ENCODE peak calls at places on chromosomes 16 and 17, in six cellular contexts. I is H9, A is lung, R is tibial artery, K is thoracic aorta, B is epithelial cell of prostate. E is an unnamed sample.

GRCh38 chr16:16861546-16861945 is 482.6 kb downstream of the NPIPA7 start:
- DNase-seq in B (no peak), I (peak), A (peak), K (no peak), R (no peak), E (peak)

GRCh38 chr16:77273-77806 is 685 bp upstream of the MPG start:
- DNase-seq in K (no peak), A (peak), I (peak), B (no peak), R (no peak), E (peak)

GRCh38 chr17:79042421-79043190 is 18.6 kb downstream of the C1QTNF1 start:
- DNase-seq in A (peak), R (peak), B (no peak), K (no peak), I (peak), E (peak)

GRCh38 chr16:85612191-85612800 is 826 bp upstream of the GSE1 start:
- DNase-seq in R (peak), I (peak), B (peak), K (peak), A (peak), E (no peak)

GRCh38 chr17:79850571-79851460 is 11.6 kb upstream of the CBX4 start:
- DNase-seq in I (no peak), K (no peak), R (no peak), A (no peak), B (peak), E (no peak)

GRCh38 chr17:34763727-34764665 is 184.6 kb downstream of the TMEM132E start:
- DNase-seq in A (no peak), R (no peak), K (no peak), B (no peak), I (peak), E (no peak)

GRCh38 chr16:23920899-23921298 is 85.1 kb downstream of the PRKCB start:
- DNase-seq in I (no peak), R (no peak), K (no peak), B (no peak), A (no peak), E (no peak)

GRCh38 chr16:88784856-88785105 is 239 bp downstream of the PIEZO1 start:
- DNase-seq in R (no peak), I (no peak), K (no peak), B (no peak), A (no peak), E (no peak)

GRCh38 chr17:46270032-46270431 is 24.9 kb upstream of the LRRC37A start:
- DNase-seq in B (no peak), K (no peak), A (peak), I (peak), R (no peak), E (no peak)

GRCh38 chr16:36336-36984 is 16.9 kb downstream of the POLR3K start:
- DNase-seq in A (no peak), B (no peak), R (no peak), I (no peak), K (no peak), E (no peak)

GRCh38 chr16:55915116-55915827 is 40.1 kb upstream of the CES5A start:
- DNase-seq in R (no peak), K (no peak), A (no peak), B (no peak), I (no peak), E (no peak)

GRCh38 chr16:85652431-85653221 is 36.1 kb downstream of the GINS2 start:
- DNase-seq in I (no peak), A (peak), K (no peak), R (peak), B (no peak), E (no peak)

GRCh38 chr17:82775033-82775823 is 23.4 kb downstream of the TBCD start:
- DNase-seq in A (peak), K (no peak), B (no peak), I (peak), R (no peak), E (peak)

GRCh38 chr16:31073073-31073822 is 792 bp downstream of the ZNF668 start:
- DNase-seq in B (peak), K (peak), I (peak), A (peak), R (peak), E (peak)

GRCh38 chr17:35289222-35289621 is 46.4 kb downstream of the SLFN5 start:
- DNase-seq in I (no peak), B (no peak), K (no peak), A (no peak), R (no peak), E (no peak)

GRCh38 chr16:30760577-30761426 is 1.1 kb downstream of the CFAP119 start:
- DNase-seq in R (no peak), A (no peak), B (no peak), I (no peak), K (no peak), E (no peak)

GRCh38 chr17:75729351-75729750 is 8.1 kb downstream of the ITGB4 start:
- DNase-seq in K (no peak), I (no peak), B (no peak), R (no peak), A (no peak), E (no peak)

GRCh38 chr17:37742114-37742761 is 2.6 kb downstream of the HNF1B start:
- DNase-seq in B (no peak), K (no peak), R (no peak), I (peak), A (no peak), E (no peak)

GRCh38 chr16:732936-733335 is 6.0 kb downstream of the HAGHL start:
- DNase-seq in K (no peak), R (no peak), B (no peak), I (no peak), A (no peak), E (no peak)

GRCh38 chr17:47323382-47324223 is at the start of gene EFCAB13:
- DNase-seq in K (peak), A (peak), I (peak), B (no peak), R (peak), E (peak)

GRCh38 chr16:16139806-16140205 is 83.5 kb downstream of the ABCC6 start:
- DNase-seq in R (no peak), B (no peak), I (no peak), K (no peak), A (no peak), E (no peak)

GRCh38 chr17:50681260-50682200 is 26.2 kb downstream of the ANKRD40 start:
- DNase-seq in B (no peak), A (no peak), I (no peak), R (peak), K (no peak), E (no peak)

GRCh38 chr17:68035131-68035522 is 408 bp upstream of the KPNA2 start:
- DNase-seq in B (no peak), A (peak), I (peak), R (peak), K (peak), E (peak)

GRCh38 chr17:79874329-79874981 is 35.2 kb upstream of the CBX4 start:
- DNase-seq in R (no peak), A (no peak), K (no peak), I (no peak), B (no peak), E (no peak)

GRCh38 chr17:42809250-42809649 is 10.6 kb downstream of the CNTD1 start:
- DNase-seq in A (no peak), B (no peak), I (no peak), R (peak), K (no peak), E (no peak)

GRCh38 chr17:62824290-62825135 is 16.4 kb upstream of the MARCHF10 start:
- DNase-seq in K (no peak), R (no peak), B (peak), I (peak), A (no peak), E (no peak)

GRCh38 chr17:43873091-43873490 is 26.1 kb downstream of the CD300LG start:
- DNase-seq in B (no peak), K (no peak), R (no peak), I (no peak), A (no peak), E (no peak)

GRCh38 chr17:42055496-42055895 is 5.1 kb upstream of the C17orf113 start:
- DNase-seq in B (no peak), I (peak), A (no peak), R (no peak), K (no peak), E (no peak)

GRCh38 chr17:63434951-63435571 is 11.0 kb downstream of the CYB561 start:
- DNase-seq in A (peak), R (peak), K (peak), I (peak), B (peak), E (peak)

GRCh38 chr16:22631264-22631663 is 120.6 kb downstream of the NPIPB5 start:
- DNase-seq in K (no peak), B (no peak), A (no peak), I (no peak), R (no peak), E (no peak)

GRCh38 chr16:28504707-28505404 is 1.8 kb downstream of the IL27 start:
- DNase-seq in I (no peak), B (no peak), R (no peak), K (no peak), A (no peak), E (no peak)

GRCh38 chr17:75720656-75721462 is at the start of gene ITGB4:
- DNase-seq in A (peak), B (peak), K (no peak), R (no peak), I (peak), E (peak)

GRCh38 chr17:16391451-16391850 is 10.6 kb downstream of the UBB start:
- DNase-seq in R (no peak), K (no peak), B (no peak), A (no peak), I (no peak), E (no peak)

GRCh38 chr17:65558683-65559311 is 2.7 kb downstream of the AXIN2 start:
- DNase-seq in A (no peak), R (no peak), I (no peak), K (no peak), B (no peak), E (no peak)

GRCh38 chr16:20410153-20410723 is 904 bp downstream of the ACSM5 start:
- DNase-seq in B (no peak), R (no peak), A (no peak), I (no peak), K (no peak), E (no peak)

GRCh38 chr17:35726609-35727460 is 4.6 kb upstream of the RASL10B start:
- DNase-seq in R (peak), K (no peak), I (peak), A (no peak), B (peak), E (no peak)

GRCh38 chr17:83155128-83156081 is 76.0 kb downstream of the METRNL start:
- DNase-seq in K (no peak), A (peak), B (no peak), R (peak), I (peak), E (no peak)

GRCh38 chr16:20873331-20873730 is 26.8 kb downstream of the DCUN1D3 start:
- DNase-seq in A (no peak), I (no peak), B (no peak), R (no peak), K (no peak), E (no peak)

DNA sequence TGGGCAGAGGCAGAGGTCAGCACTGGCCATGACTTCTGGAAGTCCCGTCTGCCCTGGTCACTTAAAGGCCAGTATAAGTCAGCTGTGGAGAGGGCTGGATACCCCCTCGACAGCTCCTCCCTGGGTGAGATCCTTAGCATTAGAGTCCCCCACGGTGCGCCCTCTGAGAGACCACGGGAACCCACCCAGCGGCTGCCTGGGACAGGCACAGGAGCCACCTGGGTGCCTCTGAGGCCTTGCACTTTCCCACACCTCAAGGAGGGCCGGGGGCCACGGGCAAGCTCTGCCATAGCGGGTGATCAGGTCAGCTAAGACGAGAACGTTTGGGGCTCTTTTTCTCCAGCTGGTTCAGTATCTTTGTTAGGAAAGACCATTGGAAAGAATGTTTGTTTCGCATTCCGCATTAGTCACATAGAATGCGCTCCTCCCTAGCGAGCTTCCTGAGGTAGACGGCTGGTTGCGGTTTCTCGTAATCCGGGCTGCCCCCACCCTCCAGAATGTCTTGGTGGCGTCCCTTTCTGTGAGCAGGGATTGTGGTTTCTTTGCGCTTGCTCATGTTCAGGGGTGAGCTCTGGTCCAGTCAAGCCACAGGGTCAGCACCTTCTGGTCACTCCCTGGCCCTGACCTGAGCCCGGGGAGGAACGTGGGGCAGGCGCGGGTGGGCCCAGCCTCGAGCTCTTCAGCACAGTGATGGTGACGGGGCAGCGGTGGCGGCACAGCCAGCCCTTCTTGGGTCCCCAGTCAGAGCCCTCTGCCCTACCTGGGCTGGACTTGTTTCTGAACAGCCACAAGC is 25.2 kb downstream of the NME3 start:
- DNase-seq in A (no peak), K (no peak), R (no peak), B (no peak), I (no peak), E (no peak)
- H3K27ac ChIP-seq in A (no peak), K (no peak), R (no peak), B (no peak), I (no peak), E (no peak)

GRCh38 chr17:61736438-61736837 is 126.9 kb downstream of the BRIP1 start:
- DNase-seq in B (no peak), I (no peak), R (no peak), A (no peak), K (no peak), E (no peak)
- H3K27ac ChIP-seq in B (no peak), I (no peak), R (no peak), A (no peak), K (no peak), E (no peak)

GRCh38 chr16:84554627-84555328 is 50.3 kb upstream of the MEAK7 start:
- DNase-seq in I (no peak), B (no peak), K (no peak), R (no peak), A (no peak), E (no peak)
- H3K27ac ChIP-seq in I (no peak), B (no peak), K (no peak), R (no peak), A (no peak), E (no peak)

GRCh38 chr17:2819921-2820501 is 23.8 kb downstream of the RAP1GAP2 start:
- DNase-seq in R (no peak), I (no peak), B (no peak), K (no peak), A (no peak), E (no peak)

GRCh38 chr17:2814049-2814448 is 17.8 kb downstream of the RAP1GAP2 start:
- DNase-seq in A (no peak), K (no peak), R (no peak), I (no peak), B (no peak), E (no peak)

GRCh38 chr17:2814499-2815341 is 18.5 kb downstream of the RAP1GAP2 start:
- DNase-seq in K (no peak), I (peak), A (peak), B (no peak), R (peak), E (no peak)

GRCh38 chr17:2815781-2816185 is 19.5 kb downstream of the RAP1GAP2 start:
- DNase-seq in R (no peak), B (no peak), I (peak), A (no peak), K (no peak), E (no peak)

DNA sequence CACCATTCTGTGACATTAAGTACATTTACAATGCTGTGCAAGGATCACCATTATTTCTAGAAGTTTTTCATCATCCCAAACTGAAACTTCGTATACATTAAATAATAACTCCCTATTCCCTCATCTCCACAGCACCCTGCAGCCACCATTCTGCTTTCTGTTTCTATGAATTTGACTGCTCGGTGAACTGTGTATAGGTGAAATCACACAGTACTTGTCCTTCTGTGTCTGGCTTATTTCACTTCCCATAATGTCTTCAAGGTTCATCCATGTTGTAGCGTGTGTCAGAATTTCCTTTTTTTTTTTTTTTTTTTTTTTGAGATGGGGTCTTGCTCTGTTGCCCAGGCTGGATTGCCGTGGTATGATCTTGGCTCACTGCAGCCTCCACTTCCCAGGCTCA is 20.4 kb downstream of the RAP1GAP2 start:
- DNase-seq in B (no peak), A (no peak), R (no peak), I (no peak), K (no peak), E (no peak)
- H3K27ac ChIP-seq in B (no peak), A (no peak), R (no peak), I (no peak), K (no peak), E (no peak)

DNA sequence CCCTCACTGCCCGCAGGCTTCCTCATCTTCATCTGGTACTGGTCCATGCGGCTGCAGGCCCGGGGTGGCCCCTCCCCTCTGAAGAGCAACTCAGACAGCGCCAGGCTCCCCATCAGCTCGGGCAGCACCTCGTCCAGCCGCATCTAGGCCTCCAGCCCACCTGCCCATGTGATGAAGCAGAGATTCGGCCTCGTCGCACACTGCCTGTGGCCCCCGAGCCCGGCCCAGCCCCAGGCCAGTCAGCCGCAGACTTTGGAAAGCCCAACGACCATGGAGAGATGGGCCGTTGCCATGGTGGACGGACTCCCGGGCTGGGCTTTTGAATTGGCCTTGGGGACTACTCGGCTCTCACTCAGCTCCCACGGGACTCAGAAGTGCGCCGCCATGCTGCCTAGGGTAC is 4.7 kb upstream of the ADGRG3 start:
- DNase-seq in B (no peak), K (no peak), R (no peak), A (no peak), I (no peak), E (no peak)
- H3K27ac ChIP-seq in B (no peak), K (no peak), R (no peak), A (no peak), I (no peak), E (no peak)

GRCh38 chr16:2149630-2150417 is 1.4 kb downstream of the RAB26 start:
- DNase-seq in I (peak), A (no peak), K (no peak), B (no peak), R (no peak), E (no peak)
- H3K27ac ChIP-seq in I (no peak), A (no peak), K (no peak), B (peak), R (no peak), E (no peak)

GRCh38 chr16:12350945-12351344 is 374.4 kb downstream of the SNX29 start:
- DNase-seq in K (no peak), A (no peak), I (peak), B (no peak), R (no peak), E (no peak)
- H3K27ac ChIP-seq in K (no peak), A (no peak), I (no peak), B (no peak), R (no peak), E (no peak)

GRCh38 chr16:74813109-74813641 is 38.6 kb upstream of the FA2H start:
- DNase-seq in I (peak), A (peak), B (no peak), R (peak), K (peak), E (peak)
- H3K27ac ChIP-seq in I (no peak), A (no peak), B (no peak), R (no peak), K (no peak), E (peak)

GRCh38 chr17:77882040-77882439 is 76.5 kb upstream of the TNRC6C start:
- DNase-seq in R (no peak), A (no peak), K (no peak), I (no peak), B (no peak), E (no peak)
- H3K27ac ChIP-seq in R (no peak), A (peak), K (no peak), I (no peak), B (no peak), E (peak)

GRCh38 chr16:29745853-29746345 is at the start of gene C16orf54:
- DNase-seq in I (no peak), R (peak), K (no peak), B (no peak), A (peak), E (peak)
- H3K27ac ChIP-seq in I (no peak), R (no peak), K (no peak), B (no peak), A (peak), E (peak)